ENCODE peak calls at places on chromosomes 4 and X, in six cellular contexts. One of them, this sample, is unnamed.

GRCh38 chrX:15349046-15349445 is 13.7 kb upstream of the PIGA start:
- DNase-seq in heart right ventricle: no peak
- DNase-seq in neural crest cell: peak; percentile 48
- DNase-seq in GM06990: peak; percentile 3
- DNase-seq in fibroblast of lung: peak; percentile 48
- DNase-seq in PC-9: peak; percentile 57
- DNase-seq in this sample: peak; percentile 47

GRCh38 chr4:126995235-126995634 is 637.5 kb upstream of the INTU start:
- DNase-seq in neural crest cell: no peak
- DNase-seq in GM06990: no peak
- DNase-seq in heart right ventricle: no peak
- DNase-seq in PC-9: no peak
- DNase-seq in fibroblast of lung: no peak
- DNase-seq in this sample: no peak

GRCh38 chr4:126479709-126480108 is 1153.0 kb upstream of the INTU start:
- DNase-seq in neural crest cell: no peak
- DNase-seq in heart right ventricle: no peak
- DNase-seq in GM06990: no peak
- DNase-seq in PC-9: no peak
- DNase-seq in fibroblast of lung: no peak
- DNase-seq in this sample: no peak

GRCh38 chr4:147655639-147656038 is 28.3 kb downstream of the PRMT9 start:
- DNase-seq in PC-9: no peak
- DNase-seq in neural crest cell: no peak
- DNase-seq in GM06990: no peak
- DNase-seq in heart right ventricle: no peak
- DNase-seq in fibroblast of lung: no peak
- DNase-seq in this sample: no peak

GRCh38 chr4:1379801-1380331 is 26.4 kb downstream of the NKX1-1 start:
- DNase-seq in neural crest cell: no peak
- DNase-seq in GM06990: no peak
- DNase-seq in heart right ventricle: peak; percentile 8
- DNase-seq in PC-9: no peak
- DNase-seq in fibroblast of lung: no peak
- DNase-seq in this sample: no peak

GRCh38 chrX:120308959-120309872 is 2.0 kb downstream of the TMEM255A start:
- DNase-seq in GM06990: peak; percentile 75
- DNase-seq in neural crest cell: no peak
- DNase-seq in PC-9: no peak
- DNase-seq in heart right ventricle: peak; percentile 31
- DNase-seq in fibroblast of lung: peak; percentile 76
- DNase-seq in this sample: no peak

GRCh38 chr4:20297800-20298199 is 46.1 kb downstream of the SLIT2 start:
- DNase-seq in fibroblast of lung: no peak
- DNase-seq in GM06990: no peak
- DNase-seq in neural crest cell: no peak
- DNase-seq in heart right ventricle: no peak
- DNase-seq in PC-9: no peak
- DNase-seq in this sample: no peak

GRCh38 chrX:103616676-103617186 is 9.0 kb downstream of the TCEAL3 start:
- DNase-seq in PC-9: no peak
- DNase-seq in fibroblast of lung: no peak
- DNase-seq in neural crest cell: no peak
- DNase-seq in GM06990: no peak
- DNase-seq in heart right ventricle: no peak
- DNase-seq in this sample: no peak

GRCh38 chr4:77146426-77147399 is 10.3 kb upstream of the CCNG2 start:
- DNase-seq in GM06990: no peak
- DNase-seq in PC-9: peak; percentile 89
- DNase-seq in fibroblast of lung: peak; percentile 46
- DNase-seq in heart right ventricle: no peak
- DNase-seq in neural crest cell: no peak
- DNase-seq in this sample: no peak

GRCh38 chrX:71619193-71619592 is 882 bp upstream of the CXCR3 start:
- DNase-seq in PC-9: no peak
- DNase-seq in heart right ventricle: no peak
- DNase-seq in neural crest cell: no peak
- DNase-seq in fibroblast of lung: peak; percentile 42
- DNase-seq in GM06990: no peak
- DNase-seq in this sample: no peak

DNA sequence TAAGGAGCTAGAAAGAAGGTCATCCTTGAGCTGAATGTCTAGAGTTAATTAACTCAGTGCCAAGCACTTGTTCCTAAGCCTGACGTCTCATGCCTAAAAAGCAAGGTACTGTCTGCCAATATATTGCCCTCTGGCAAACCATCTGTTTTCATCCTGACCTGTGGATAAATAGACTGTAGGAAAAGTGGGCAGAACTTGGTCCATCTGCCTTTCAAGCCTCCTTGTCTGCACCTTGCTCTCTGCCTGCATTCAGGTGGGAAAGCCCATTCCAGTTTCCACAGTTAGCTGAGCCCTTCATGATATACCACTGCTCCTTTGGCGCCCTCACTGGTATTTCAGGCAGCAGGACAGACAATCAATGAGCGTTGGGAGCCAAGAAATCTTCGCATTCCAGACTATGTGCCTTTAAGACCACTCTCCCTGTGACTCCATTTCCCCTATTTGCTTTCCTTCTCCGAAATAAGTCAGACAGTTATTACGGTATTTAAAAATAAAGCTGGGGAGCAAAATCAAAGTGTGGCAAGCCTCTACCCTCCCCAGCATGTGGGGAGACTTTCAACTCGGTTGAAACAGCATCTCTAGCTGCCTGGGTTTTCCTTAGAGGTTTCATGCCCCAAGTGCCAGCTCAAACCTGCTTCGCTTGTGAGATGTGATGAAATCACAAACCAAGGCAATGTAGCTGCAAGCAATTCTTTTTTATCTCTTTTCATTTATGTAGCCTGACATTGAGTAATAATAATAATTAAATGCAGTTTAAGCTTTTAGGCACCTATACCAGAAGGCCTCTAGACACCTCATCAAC is 2.5 kb upstream of the CCDC149 start:
- DNase-seq in fibroblast of lung: peak; percentile 9
- DNase-seq in heart right ventricle: no peak
- DNase-seq in GM06990: no peak
- DNase-seq in PC-9: no peak
- DNase-seq in neural crest cell: no peak
- DNase-seq in this sample: no peak
- TF ChIP-seq CTCF in fibroblast of lung: no peak
- TF ChIP-seq CTCF in heart right ventricle: no peak
- TF ChIP-seq CTCF in GM06990: no peak
- TF ChIP-seq CTCF in PC-9: no peak
- TF ChIP-seq CTCF in neural crest cell: no peak
- TF ChIP-seq CTCF in this sample: no peak

GRCh38 chrX:64093761-64094160 is 111.7 kb downstream of the AMER1 start:
- DNase-seq in GM06990: no peak
- DNase-seq in fibroblast of lung: no peak
- DNase-seq in heart right ventricle: no peak
- DNase-seq in PC-9: no peak
- DNase-seq in neural crest cell: no peak
- DNase-seq in this sample: no peak
- TF ChIP-seq CTCF in GM06990: no peak
- TF ChIP-seq CTCF in fibroblast of lung: peak; percentile 40
- TF ChIP-seq CTCF in heart right ventricle: peak; percentile 46
- TF ChIP-seq CTCF in PC-9: peak; percentile 61
- TF ChIP-seq CTCF in neural crest cell: peak; percentile 55
- TF ChIP-seq CTCF in this sample: peak; percentile 36

GRCh38 chr4:144670776-144671175 is 24.8 kb downstream of the HHIP start:
- DNase-seq in PC-9: no peak
- DNase-seq in heart right ventricle: no peak
- DNase-seq in neural crest cell: no peak
- DNase-seq in GM06990: no peak
- DNase-seq in fibroblast of lung: no peak
- DNase-seq in this sample: no peak

GRCh38 chr4:144667500-144667899 is 21.5 kb downstream of the HHIP start:
- DNase-seq in heart right ventricle: no peak
- DNase-seq in PC-9: no peak
- DNase-seq in fibroblast of lung: peak; percentile 57
- DNase-seq in GM06990: no peak
- DNase-seq in neural crest cell: no peak
- DNase-seq in this sample: no peak

GRCh38 chr4:144663852-144664488 is 18.0 kb downstream of the HHIP start:
- DNase-seq in fibroblast of lung: no peak
- DNase-seq in GM06990: no peak
- DNase-seq in neural crest cell: no peak
- DNase-seq in PC-9: no peak
- DNase-seq in heart right ventricle: no peak
- DNase-seq in this sample: no peak

GRCh38 chr4:144666539-144667175 is 20.7 kb downstream of the HHIP start:
- DNase-seq in GM06990: no peak
- DNase-seq in neural crest cell: no peak
- DNase-seq in PC-9: no peak
- DNase-seq in heart right ventricle: no peak
- DNase-seq in fibroblast of lung: peak; percentile 87
- DNase-seq in this sample: no peak
- TF ChIP-seq CTCF in GM06990: no peak
- TF ChIP-seq CTCF in neural crest cell: no peak
- TF ChIP-seq CTCF in PC-9: no peak
- TF ChIP-seq CTCF in heart right ventricle: no peak
- TF ChIP-seq CTCF in fibroblast of lung: no peak
- TF ChIP-seq CTCF in this sample: no peak

GRCh38 chr4:177879851-177880250 is 437.6 kb upstream of the AGA start:
- DNase-seq in PC-9: no peak
- DNase-seq in GM06990: no peak
- DNase-seq in fibroblast of lung: no peak
- DNase-seq in neural crest cell: no peak
- DNase-seq in heart right ventricle: no peak
- DNase-seq in this sample: no peak
- TF ChIP-seq CTCF in PC-9: no peak
- TF ChIP-seq CTCF in GM06990: no peak
- TF ChIP-seq CTCF in fibroblast of lung: no peak
- TF ChIP-seq CTCF in neural crest cell: no peak
- TF ChIP-seq CTCF in heart right ventricle: no peak
- TF ChIP-seq CTCF in this sample: no peak

GRCh38 chrX:153375571-153375970 is 25.6 kb downstream of the PNMA6E start:
- DNase-seq in GM06990: no peak
- DNase-seq in PC-9: no peak
- DNase-seq in fibroblast of lung: no peak
- DNase-seq in heart right ventricle: no peak
- DNase-seq in neural crest cell: no peak
- DNase-seq in this sample: no peak

GRCh38 chrX:153377727-153378126 is 23.4 kb downstream of the PNMA6E start:
- DNase-seq in GM06990: no peak
- DNase-seq in PC-9: no peak
- DNase-seq in neural crest cell: no peak
- DNase-seq in heart right ventricle: no peak
- DNase-seq in fibroblast of lung: no peak
- DNase-seq in this sample: no peak

GRCh38 chrX:153371256-153371655 is 29.9 kb downstream of the PNMA6E start:
- DNase-seq in GM06990: no peak
- DNase-seq in heart right ventricle: no peak
- DNase-seq in fibroblast of lung: peak; percentile 39
- DNase-seq in neural crest cell: no peak
- DNase-seq in PC-9: no peak
- DNase-seq in this sample: no peak

GRCh38 chrX:153372949-153373348 is 28.2 kb downstream of the PNMA6E start:
- DNase-seq in PC-9: no peak
- DNase-seq in heart right ventricle: no peak
- DNase-seq in fibroblast of lung: no peak
- DNase-seq in neural crest cell: no peak
- DNase-seq in GM06990: no peak
- DNase-seq in this sample: no peak

GRCh38 chrX:153374426-153374825 is 26.7 kb downstream of the PNMA6E start:
- DNase-seq in fibroblast of lung: no peak
- DNase-seq in heart right ventricle: no peak
- DNase-seq in neural crest cell: no peak
- DNase-seq in GM06990: no peak
- DNase-seq in PC-9: no peak
- DNase-seq in this sample: no peak
- TF ChIP-seq CTCF in fibroblast of lung: no peak
- TF ChIP-seq CTCF in heart right ventricle: no peak
- TF ChIP-seq CTCF in neural crest cell: no peak
- TF ChIP-seq CTCF in GM06990: peak; percentile 21
- TF ChIP-seq CTCF in PC-9: no peak
- TF ChIP-seq CTCF in this sample: no peak

GRCh38 chr4:112766422-112766821 is 129.5 kb downstream of the LARP7 start:
- DNase-seq in heart right ventricle: no peak
- DNase-seq in fibroblast of lung: peak; percentile 20
- DNase-seq in GM06990: no peak
- DNase-seq in PC-9: no peak
- DNase-seq in neural crest cell: peak; percentile 20
- DNase-seq in this sample: peak; percentile 4
- TF ChIP-seq CTCF in heart right ventricle: no peak
- TF ChIP-seq CTCF in fibroblast of lung: peak; percentile 60
- TF ChIP-seq CTCF in GM06990: peak; percentile 62
- TF ChIP-seq CTCF in PC-9: no peak
- TF ChIP-seq CTCF in neural crest cell: peak; percentile 51
- TF ChIP-seq CTCF in this sample: peak; percentile 66

GRCh38 chr4:15737255-15737654 is 34.4 kb downstream of the BST1 start:
- DNase-seq in heart right ventricle: no peak
- DNase-seq in fibroblast of lung: no peak
- DNase-seq in neural crest cell: no peak
- DNase-seq in PC-9: no peak
- DNase-seq in GM06990: no peak
- DNase-seq in this sample: no peak
- TF ChIP-seq CTCF in heart right ventricle: no peak
- TF ChIP-seq CTCF in fibroblast of lung: no peak
- TF ChIP-seq CTCF in neural crest cell: no peak
- TF ChIP-seq CTCF in PC-9: no peak
- TF ChIP-seq CTCF in GM06990: peak; percentile 28
- TF ChIP-seq CTCF in this sample: no peak

GRCh38 chr4:144575181-144575580 is 70.8 kb upstream of the HHIP start:
- DNase-seq in PC-9: no peak
- DNase-seq in fibroblast of lung: no peak
- DNase-seq in GM06990: no peak
- DNase-seq in heart right ventricle: no peak
- DNase-seq in neural crest cell: no peak
- DNase-seq in this sample: no peak
- TF ChIP-seq CTCF in PC-9: no peak
- TF ChIP-seq CTCF in fibroblast of lung: no peak
- TF ChIP-seq CTCF in GM06990: peak; percentile 55
- TF ChIP-seq CTCF in heart right ventricle: no peak
- TF ChIP-seq CTCF in neural crest cell: peak; percentile 21
- TF ChIP-seq CTCF in this sample: no peak

DNA sequence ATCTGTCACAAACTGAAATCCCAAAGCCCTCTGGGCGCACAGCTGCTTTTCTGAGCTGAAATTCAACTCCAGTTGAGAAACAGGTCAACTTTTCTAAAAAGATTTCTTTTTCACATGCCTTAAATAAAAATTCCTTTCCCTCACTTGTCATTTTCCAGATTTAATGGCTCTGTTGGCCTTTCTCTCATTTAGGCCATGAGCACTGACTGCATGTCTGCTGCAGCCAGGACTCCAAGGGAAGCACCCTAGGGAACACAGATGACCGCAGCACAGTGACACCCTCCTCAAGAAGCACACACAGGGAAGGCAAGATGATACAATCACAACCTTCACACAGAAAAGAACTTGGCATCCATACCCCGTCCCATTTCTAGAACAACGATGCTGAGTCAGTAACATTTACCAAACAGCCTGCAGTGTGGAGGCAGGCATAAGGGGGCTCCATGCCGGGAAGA is 34.2 kb downstream of the AFAP1 start:
- DNase-seq in GM06990: no peak
- DNase-seq in fibroblast of lung: peak; percentile 74
- DNase-seq in neural crest cell: no peak
- DNase-seq in heart right ventricle: no peak
- DNase-seq in PC-9: no peak
- DNase-seq in this sample: peak; percentile 51
- TF ChIP-seq CTCF in GM06990: no peak
- TF ChIP-seq CTCF in fibroblast of lung: no peak
- TF ChIP-seq CTCF in neural crest cell: no peak
- TF ChIP-seq CTCF in heart right ventricle: no peak
- TF ChIP-seq CTCF in PC-9: no peak
- TF ChIP-seq CTCF in this sample: no peak

This sample was measured in AG09319.